ENCODE peak calls at places on chromosomes 2 and 18, in six cellular contexts. Z is midbrain, J is glutamatergic neuron, H is suprapubic skin, K is activated gamma-delta T cell, D is NCI-H1092 treated with DMSO at 0.1 percent for 48 hours. E is an unnamed sample.

GRCh38 chr2:231667497-231667896 is 40.8 kb upstream of the PTMA start:
- DNase-seq in Z (no peak), J (no peak), H (no peak), K (no peak), D (no peak), E (no peak)

GRCh38 chr2:16075045-16076012 is 135.0 kb downstream of the MYCN start:
- DNase-seq in Z (no peak), J (no peak), H (no peak), K (no peak), D (no peak), E (no peak)

GRCh38 chr2:172516299-172516698 is 39.6 kb upstream of the PDK1 start:
- DNase-seq in Z (no peak), J (no peak), H (no peak), K (no peak), D (no peak), E (no peak)

GRCh38 chr2:51329512-51329911 is 297.6 kb upstream of the NRXN1 start:
- DNase-seq in Z (no peak), J (no peak), H (no peak), K (no peak), D (no peak), E (no peak)

GRCh38 chr18:69588301-69588700 is 187.6 kb downstream of the DOK6 start:
- DNase-seq in Z (no peak), J (no peak), H (no peak), K (no peak), D (no peak), E (no peak)

GRCh38 chr2:137050949-137051348 is 285.6 kb downstream of the THSD7B start:
- DNase-seq in Z (no peak), J (no peak), H (no peak), K (no peak), D (no peak), E (no peak)

GRCh38 chr2:241035142-241035817 is 36.9 kb downstream of the SNED1 start:
- DNase-seq in Z (no peak), J (peak), H (peak), K (no peak), D (no peak), E (no peak)

GRCh38 chr2:237118025-237118424 is 32.3 kb downstream of the COPS8 start:
- DNase-seq in Z (no peak), J (no peak), H (no peak), K (no peak), D (peak), E (no peak)

GRCh38 chr2:1504311-1504750 is 91.1 kb downstream of the TPO start:
- DNase-seq in Z (no peak), J (no peak), H (peak), K (no peak), D (no peak), E (peak)

GRCh38 chr18:72692086-72692485 is 147.9 kb upstream of the CBLN2 start:
- DNase-seq in Z (no peak), J (no peak), H (no peak), K (no peak), D (peak), E (peak)

GRCh38 chr2:221762496-221762895 is 190.4 kb upstream of the EPHA4 start:
- DNase-seq in Z (no peak), J (no peak), H (no peak), K (no peak), D (no peak), E (no peak)

GRCh38 chr2:139778732-139779131 is 998.5 kb upstream of the NXPH2 start:
- DNase-seq in Z (no peak), J (no peak), H (no peak), K (no peak), D (no peak), E (no peak)

GRCh38 chr2:43542285-43542933 is 53.4 kb downstream of the THADA start:
- DNase-seq in Z (peak), J (no peak), H (no peak), K (no peak), D (peak), E (no peak)

GRCh38 chr2:154623819-154624218 is 74.7 kb upstream of the KCNJ3 start:
- DNase-seq in Z (peak), J (peak), H (no peak), K (no peak), D (peak), E (no peak)

GRCh38 chr2:161722547-161723503 is 98.6 kb downstream of the SLC4A10 start:
- DNase-seq in Z (no peak), J (no peak), H (no peak), K (no peak), D (no peak), E (peak)